ENCODE peak calls at places on chromosome X, in six cellular contexts. K is activated CD4-positive, alpha-beta T cell treated with anti-CD3 and anti-CD28 coated beads, Interleukin-2, amount 50 U/mL, for 1 hour; O is GM12892; J is HEK293T; H is trophoblast cell; U is CD8-positive, alpha-beta memory T cell. Y is an unnamed sample.

GRCh38 chrX:47613082-47613481 is 6.6 kb downstream of the SYN1 start:
- DNase-seq in K (no peak), H (no peak), O (no peak), J (no peak), U (no peak), Y (peak)

GRCh38 chrX:19017271-19017670 is 33.4 kb upstream of the PHKA2 start:
- DNase-seq in H (peak), J (peak), U (no peak), K (no peak), O (peak), Y (peak)

GRCh38 chrX:123489011-123489410 is 243.8 kb downstream of the THOC2 start:
- DNase-seq in U (no peak), H (no peak), J (no peak), K (no peak), O (no peak), Y (no peak)

GRCh38 chrX:119481218-119481875 is 13.1 kb downstream of the SLC25A5 start:
- DNase-seq in O (no peak), K (no peak), U (no peak), J (no peak), H (no peak), Y (no peak)

GRCh38 chrX:121000589-121000988 is 15.0 kb upstream of the CT47A1 start:
- DNase-seq in H (peak), J (peak), U (no peak), K (no peak), O (no peak), Y (peak)

GRCh38 chrX:153687121-153688039 is at the start of gene SLC6A8:
- DNase-seq in O (no peak), U (peak), H (peak), J (peak), K (peak), Y (peak)

GRCh38 chrX:9866633-9867032 is 80.4 kb downstream of the SHROOM2 start:
- DNase-seq in U (no peak), K (no peak), O (no peak), H (no peak), J (no peak), Y (no peak)

GRCh38 chrX:66632473-66632872 is 6.4 kb downstream of the EDA2R start:
- DNase-seq in U (no peak), K (no peak), J (no peak), H (no peak), O (no peak), Y (no peak)

GRCh38 chrX:71911023-71911730 is 532 bp downstream of the NHSL2 start:
- DNase-seq in O (no peak), H (no peak), K (peak), J (peak), U (peak), Y (no peak)

GRCh38 chrX:111444881-111445280 is 32.9 kb upstream of the DCX start:
- DNase-seq in H (no peak), K (no peak), O (no peak), U (no peak), J (no peak), Y (no peak)

GRCh38 chrX:30735839-30736238 is 82.6 kb downstream of the GK start:
- DNase-seq in J (peak), K (peak), U (peak), H (peak), O (peak), Y (peak)

GRCh38 chrX:77962068-77962902 is 7.2 kb downstream of the PGAM4 start:
- DNase-seq in K (no peak), O (no peak), J (no peak), H (no peak), U (no peak), Y (no peak)

Y was measured in cerebellar cortex.